ENCODE peak calls at places on chromosome 17, in eight cellular contexts. L is HCT116, D is GM23338, A is prostate gland, F is transverse colon, Q is breast epithelium, G is spleen, W is suprapubic skin. V is an unnamed sample.

GRCh38 chr17:50289268-50289667 is 15.0 kb downstream of the TMEM92 start:
- DNase-seq in Q (no peak), L (no peak), G (no peak), A (no peak), W (no peak), F (no peak), D (no peak), V (no peak)

GRCh38 chr17:180380-181212 is 854 bp downstream of the DOC2B start:
- DNase-seq in G (no peak), F (no peak), W (no peak), A (no peak), Q (no peak), D (peak; percentile 56), L (no peak), V (no peak)

GRCh38 chr17:2710804-2711607 is 558 bp downstream of the CLUH start:
- DNase-seq in W (peak; percentile 69), F (peak; percentile 41), L (no peak), D (peak; percentile 68), G (no peak), A (no peak), Q (no peak), V (no peak)

GRCh38 chr17:67168485-67168884 is 76.5 kb downstream of the HELZ start:
- DNase-seq in G (no peak), D (no peak), A (no peak), W (no peak), F (no peak), Q (no peak), L (no peak), V (no peak)

GRCh38 chr17:51869387-51869786 is 289.1 kb downstream of the CA10 start:
- DNase-seq in W (no peak), A (no peak), L (no peak), G (no peak), F (no peak), D (peak; percentile 79), Q (no peak), V (no peak)

GRCh38 chr17:1067282-1067956 is 70.5 kb downstream of the TIMM22 start:
- DNase-seq in W (no peak), G (no peak), A (no peak), F (no peak), Q (no peak), L (no peak), D (no peak), V (no peak)

GRCh38 chr17:30363715-30364202 is 15.0 kb upstream of the CPD start:
- DNase-seq in A (no peak), F (peak; percentile 46), Q (peak; percentile 69), L (no peak), W (no peak), G (peak; percentile 86), D (no peak), V (peak; percentile 97)

GRCh38 chr17:80225230-80225629 is 5.0 kb downstream of the SLC26A11 start:
- DNase-seq in A (no peak), G (no peak), F (no peak), Q (no peak), W (no peak), L (no peak), D (peak; percentile 30), V (no peak)

GRCh38 chr17:10116676-10117075 is 81.7 kb downstream of the GAS7 start:
- DNase-seq in A (no peak), W (no peak), Q (no peak), L (no peak), G (no peak), D (no peak), F (no peak), V (no peak)

GRCh38 chr17:18031955-18032354 is 7.0 kb downstream of the ATPAF2 start:
- DNase-seq in Q (no peak), W (no peak), A (no peak), G (no peak), L (no peak), F (no peak), D (no peak), V (no peak)

GRCh38 chr17:16273499-16273898 is 56.5 kb downstream of the PIGL start:
- DNase-seq in G (no peak), F (no peak), Q (no peak), D (no peak), A (no peak), W (no peak), L (peak; percentile 61), V (no peak)

DNA sequence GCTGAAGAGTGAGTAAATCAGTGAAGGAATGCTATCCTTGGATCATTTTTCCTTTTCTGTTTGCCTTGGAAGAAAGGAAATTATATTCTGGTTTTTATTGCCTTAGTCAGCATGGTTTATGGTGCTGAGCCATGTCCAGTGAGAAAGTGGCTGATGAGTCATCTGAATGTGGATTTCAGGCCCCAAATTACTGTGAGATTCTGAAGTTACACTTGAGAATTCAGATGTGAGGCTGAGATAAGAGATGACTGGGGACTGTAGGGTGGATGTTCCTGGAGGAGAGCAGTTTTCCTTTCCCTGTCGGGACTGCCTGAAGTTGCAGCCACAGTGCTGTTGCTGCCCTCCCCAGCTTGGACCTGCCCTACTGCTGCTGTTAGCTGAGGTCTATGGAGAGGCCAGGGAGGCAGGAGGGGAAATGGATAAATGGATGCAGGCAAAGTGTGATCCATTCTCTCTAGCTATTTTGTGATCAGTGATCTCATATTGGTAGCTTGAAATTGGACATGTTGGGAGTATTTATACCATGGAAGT is 4.2 kb upstream of the MAP3K14 start:
- DNase-seq in Q (no peak), L (peak; percentile 85), F (no peak), G (no peak), W (no peak), D (no peak), A (peak; percentile 71), V (no peak)
- TF ChIP-seq POLR2AphosphoS5 in Q (no peak), L (no peak), F (no peak), G (no peak), W (no peak), D (no peak), A (peak; percentile 98), V (no peak)

DNA sequence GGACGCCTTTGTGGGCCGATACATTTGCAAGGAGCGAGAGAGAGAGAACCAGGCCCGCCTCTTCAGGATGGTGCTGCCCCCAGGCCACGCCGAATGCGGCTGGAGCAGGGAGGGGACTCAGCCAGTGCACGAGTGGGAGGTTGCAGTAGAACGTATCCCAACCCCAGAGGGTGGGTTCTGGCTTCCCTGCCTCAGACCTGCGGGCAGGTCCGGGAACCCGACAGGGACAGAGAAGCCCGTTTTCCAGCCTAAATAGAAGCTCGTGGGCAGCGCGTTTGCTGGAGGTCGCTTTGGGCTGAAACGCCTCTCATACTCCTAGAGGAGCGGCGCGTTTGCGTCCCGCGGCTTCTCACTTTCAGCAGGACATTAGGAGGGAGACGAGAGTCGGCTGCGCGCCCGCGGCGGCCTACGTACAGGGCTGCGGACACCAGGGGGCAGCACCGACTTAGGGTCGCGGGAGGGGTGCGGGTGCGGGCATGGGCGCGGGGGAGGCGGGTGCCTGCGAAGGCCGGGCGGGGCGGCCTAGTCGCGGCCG is 11.0 kb downstream of the TBX2 start:
- DNase-seq in F (peak; percentile 76), G (peak; percentile 91), L (no peak), Q (peak; percentile 45), A (no peak), W (peak; percentile 78), D (peak; percentile 91), V (peak; percentile 72)
- TF ChIP-seq POLR2AphosphoS5 in F (no peak), G (peak; percentile 50), L (no peak), Q (no peak), A (no peak), W (no peak), D (no peak), V (no peak)

DNA sequence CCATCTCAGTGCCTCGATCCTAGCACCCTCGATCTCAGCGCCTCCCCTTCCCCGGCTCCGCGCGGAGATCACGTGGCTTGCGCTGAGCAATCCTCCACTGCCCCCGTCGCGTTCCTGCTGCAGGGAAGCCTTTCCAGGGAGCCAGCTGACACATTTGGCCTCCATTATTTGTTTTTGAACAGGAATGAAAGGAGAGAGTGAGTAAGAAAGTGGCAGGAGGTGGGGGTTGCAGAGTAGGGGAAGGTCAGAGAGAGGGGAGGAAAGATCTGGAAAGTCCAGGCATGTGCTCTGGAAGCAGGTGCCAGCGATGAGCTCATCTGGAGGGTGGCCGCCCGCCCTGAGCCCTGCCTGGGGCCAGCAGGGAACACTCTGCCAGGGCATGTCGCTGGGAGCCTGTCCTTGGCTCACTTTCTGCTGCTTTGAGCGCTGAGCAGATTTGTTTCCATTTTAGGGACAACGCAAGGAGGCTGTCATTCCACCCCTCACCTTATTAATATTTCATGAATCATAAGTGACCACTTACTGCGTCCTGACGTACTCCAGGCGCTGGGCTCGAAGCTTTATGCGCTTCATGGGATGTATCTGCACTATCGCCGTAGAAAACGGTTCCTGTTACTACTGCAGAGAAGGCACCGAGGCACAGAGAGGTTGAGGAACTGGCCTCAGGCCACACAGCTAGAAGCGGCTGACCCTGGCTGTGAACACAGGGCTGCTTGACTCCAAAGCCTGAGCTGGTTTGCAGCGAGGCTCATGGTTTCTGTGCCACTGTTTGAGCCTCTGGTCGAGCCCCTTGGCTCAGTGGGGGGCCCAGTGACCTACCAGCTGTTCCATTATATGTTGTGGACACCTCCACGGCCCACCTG is 283.1 kb downstream of the SEC14L1 start:
- DNase-seq in G (no peak), W (peak; percentile 93), L (no peak), A (peak; percentile 72), D (no peak), F (peak; percentile 77), Q (peak; percentile 85), V (no peak)
- TF ChIP-seq POLR2AphosphoS5 in G (peak; percentile 62), W (peak; percentile 62), L (no peak), A (peak; percentile 90), D (no peak), F (peak; percentile 69), Q (peak; percentile 95), V (no peak)

DNA sequence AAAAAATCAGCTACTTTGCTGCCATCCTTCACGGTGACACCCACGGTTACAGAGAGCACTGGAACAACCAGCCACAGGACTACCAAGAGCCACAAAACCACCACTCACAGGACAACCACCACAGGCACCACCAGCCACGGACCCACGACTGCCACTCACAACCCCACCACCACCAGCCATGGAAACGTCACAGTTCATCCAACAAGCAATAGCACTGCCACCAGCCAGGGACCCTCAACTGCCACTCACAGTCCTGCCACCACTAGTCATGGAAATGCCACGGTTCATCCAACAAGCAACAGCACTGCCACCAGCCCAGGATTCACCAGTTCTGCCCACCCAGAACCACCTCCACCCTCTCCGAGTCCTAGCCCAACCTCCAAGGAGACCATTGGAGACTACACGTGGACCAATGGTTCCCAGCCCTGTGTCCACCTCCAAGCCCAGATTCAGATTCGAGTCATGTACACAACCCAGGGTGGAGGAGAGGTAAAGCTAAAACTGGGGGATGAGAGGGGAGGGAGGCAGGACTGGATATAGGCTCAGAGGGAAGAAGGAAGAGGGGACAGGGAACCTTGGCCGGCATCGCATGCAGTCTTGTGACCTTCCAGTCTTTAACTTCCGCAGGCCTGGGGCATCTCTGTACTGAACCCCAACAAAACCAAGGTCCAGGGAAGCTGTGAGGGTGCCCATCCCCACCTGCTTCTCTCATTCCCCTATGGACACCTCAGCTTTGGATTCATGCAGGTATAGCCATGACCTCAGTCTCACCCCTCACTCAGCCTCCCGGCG is 597 bp downstream of the CD68 start:
- DNase-seq in D (no peak), W (no peak), L (no peak), F (no peak), A (no peak), G (no peak), Q (no peak), V (no peak)
- TF ChIP-seq POLR2AphosphoS5 in D (no peak), W (no peak), L (no peak), F (no peak), A (no peak), G (no peak), Q (no peak), V (no peak)

GRCh38 chr17:38853292-38854219 is at the start of gene RPL23:
- DNase-seq in L (peak; percentile 95), F (peak; percentile 96), G (peak; percentile 96), Q (peak; percentile 95), W (peak; percentile 97), D (peak; percentile 99), A (peak; percentile 97), V (peak; percentile 96)
- TF ChIP-seq POLR2AphosphoS5 in L (peak; percentile 98), F (peak; percentile 96), G (peak; percentile 94), Q (peak; percentile 97), W (peak; percentile 92), D (peak; percentile 99), A (peak; percentile 100), V (peak; percentile 97)

V was measured in HL-60.